ENCODE peak calls at places on chromosome 4, in four cellular contexts. L is stomach, E is upper lobe of left lung, W is HCT116. R is an unnamed sample.

GRCh38 chr4:53576676-53577372 is 14.5 kb downstream of the LNX1 start:
- DNase-seq in E (no peak), W (no peak), L (no peak), R (no peak)

GRCh38 chr4:20254517-20255250 is 3.0 kb downstream of the SLIT2 start:
- DNase-seq in E (no peak), W (no peak), L (no peak), R (peak; percentile 2)

GRCh38 chr4:107619065-107619464 is 101.0 kb downstream of the PAPSS1 start:
- DNase-seq in L (no peak), W (no peak), E (no peak), R (no peak)

GRCh38 chr4:8323947-8324555 is 54.5 kb downstream of the HTRA3 start:
- DNase-seq in W (no peak), E (no peak), L (peak; percentile 1), R (no peak)

GRCh38 chr4:165982934-165983333 is 109.9 kb downstream of the TLL1 start:
- DNase-seq in W (no peak), E (no peak), L (no peak), R (no peak)

GRCh38 chr4:7198440-7199128 is 6.2 kb downstream of the SORCS2 start:
- DNase-seq in L (no peak), E (peak; percentile 63), W (no peak), R (no peak)

GRCh38 chr4:16083217-16084191 is at the start of gene PROM1:
- DNase-seq in E (no peak), W (peak; percentile 37), L (peak; percentile 44), R (peak; percentile 9)

GRCh38 chr4:109067509-109068205 is 234.8 kb downstream of the COL25A1 start:
- DNase-seq in E (no peak), L (no peak), W (no peak), R (no peak)

GRCh38 chr4:153153339-153153851 is 50.8 kb upstream of the TRIM2 start:
- DNase-seq in E (peak; percentile 41), W (no peak), L (peak; percentile 50), R (peak; percentile 36)

GRCh38 chr4:170581322-170581721 is 491.6 kb upstream of the AADAT start:
- DNase-seq in E (no peak), W (peak; percentile 35), L (no peak), R (no peak)

GRCh38 chr4:10924274-10924673 is 239.7 kb upstream of the CLNK start:
- DNase-seq in L (no peak), W (no peak), E (no peak), R (no peak)

GRCh38 chr4:110196206-110196870 is 2.1 kb downstream of the ELOVL6 start:
- DNase-seq in L (peak; percentile 45), E (peak; percentile 60), W (no peak), R (peak; percentile 22)

GRCh38 chr4:77599378-77599777 is 6.2 kb upstream of the CXCL13 start:
- DNase-seq in W (peak; percentile 53), L (peak; percentile 28), E (no peak), R (no peak)

GRCh38 chr4:121177238-121178137 is 13.4 kb upstream of the TNIP3 start:
- DNase-seq in W (no peak), L (no peak), E (no peak), R (no peak)

GRCh38 chr4:140149851-140150635 is 3.9 kb downstream of the MAML3 start:
- DNase-seq in W (peak; percentile 38), E (peak; percentile 88), L (peak; percentile 80), R (no peak)

GRCh38 chr4:53671757-53672156 is 80.5 kb upstream of the LNX1 start:
- DNase-seq in W (no peak), L (peak; percentile 70), E (no peak), R (no peak)

GRCh38 chr4:156779774-156780173 is 191.8 kb downstream of the PDGFC start:
- DNase-seq in E (no peak), W (peak; percentile 52), L (no peak), R (no peak)

GRCh38 chr4:134727696-134728095 is 526.1 kb upstream of the PABPC4L start:
- DNase-seq in L (no peak), W (no peak), E (no peak), R (no peak)

GRCh38 chr4:120454788-120455187 is 388.1 kb upstream of the MAD2L1 start:
- DNase-seq in L (no peak), E (no peak), W (no peak), R (no peak)

GRCh38 chr4:161629694-161630441 is 533.9 kb downstream of the FSTL5 start:
- DNase-seq in L (no peak), E (no peak), W (no peak), R (no peak)

DNA sequence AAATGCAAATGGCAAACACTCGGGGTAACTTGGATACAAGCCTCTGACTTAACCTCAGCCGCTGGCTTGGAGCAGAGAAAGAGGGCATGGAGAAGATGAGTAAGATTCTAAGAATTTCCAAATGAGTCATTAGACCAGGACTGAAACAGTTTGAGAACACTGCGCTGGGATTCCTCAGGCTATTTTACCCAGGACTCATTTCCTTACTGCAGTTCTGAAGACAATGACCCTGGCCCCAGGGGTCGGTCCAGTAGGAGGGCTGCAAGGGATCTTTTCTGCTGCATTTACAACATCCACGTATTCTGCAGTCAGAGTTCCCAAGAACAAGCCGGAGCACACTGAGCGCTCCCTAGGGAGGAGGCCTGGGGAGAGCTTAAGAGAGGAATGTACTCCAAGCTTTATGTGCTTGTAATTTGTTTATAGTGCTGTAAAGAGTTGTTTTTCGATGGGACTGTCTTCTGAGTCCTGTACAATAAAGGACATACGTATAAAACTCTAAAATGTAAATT is 27.3 kb upstream of the SORBS2 start:
- DNase-seq in W (peak; percentile 54), L (no peak), E (no peak), R (no peak)
- TF ChIP-seq POLR2AphosphoS5 in W (peak; percentile 17), L (peak; percentile 47), E (no peak), R (no peak)

GRCh38 chr4:183204793-183205192 is 105.7 kb downstream of the WWC2 start:
- DNase-seq in E (no peak), L (no peak), W (no peak), R (no peak)
- TF ChIP-seq POLR2A in E (no peak), L (no peak), W (no peak), R (no peak)

GRCh38 chr4:73914071-73914470 is 44.9 kb downstream of the CXCL1 start:
- DNase-seq in L (no peak), E (no peak), W (no peak), R (no peak)

GRCh38 chr4:73916172-73916925 is 47.2 kb downstream of the CXCL1 start:
- DNase-seq in E (no peak), W (no peak), L (no peak), R (no peak)

GRCh38 chr4:73918058-73918457 is 48.9 kb downstream of the CXCL1 start:
- DNase-seq in W (no peak), E (no peak), L (no peak), R (no peak)

GRCh38 chr4:73919691-73920090 is 50.5 kb downstream of the CXCL1 start:
- DNase-seq in L (no peak), E (no peak), W (no peak), R (no peak)

GRCh38 chr4:73917081-73917501 is 47.9 kb downstream of the CXCL1 start:
- DNase-seq in W (no peak), E (no peak), L (no peak), R (no peak)
- TF ChIP-seq POLR2AphosphoS5 in W (no peak), E (no peak), L (peak; percentile 25), R (no peak)

GRCh38 chr4:2468464-2469191 is at the start of gene RNF4:
- DNase-seq in L (peak; percentile 97), E (peak; percentile 95), W (peak; percentile 91), R (peak; percentile 98)
- TF ChIP-seq POLR2A in L (no peak), E (no peak), W (peak; percentile 59), R (no peak)

GRCh38 chr4:101103381-101104142 is 243.8 kb downstream of the PPP3CA start:
- DNase-seq in E (no peak), L (no peak), W (no peak), R (no peak)
- TF ChIP-seq POLR2AphosphoS5 in E (no peak), L (no peak), W (no peak), R (no peak)

GRCh38 chr4:56462157-56462556 is 5.3 kb upstream of the SRP72 start:
- DNase-seq in L (no peak), W (no peak), E (no peak), R (no peak)

GRCh38 chr4:56465599-56466295 is 1.7 kb upstream of the SRP72 start:
- DNase-seq in W (no peak), E (no peak), L (no peak), R (no peak)

GRCh38 chr4:56464581-56464980 is 2.8 kb upstream of the SRP72 start:
- DNase-seq in W (no peak), L (no peak), E (no peak), R (no peak)

GRCh38 chr4:56466910-56467283 is 520 bp upstream of the SRP72 start:
- DNase-seq in W (no peak), E (no peak), L (no peak), R (no peak)

GRCh38 chr4:56463711-56464110 is 3.7 kb upstream of the SRP72 start:
- DNase-seq in L (no peak), W (no peak), E (no peak), R (no peak)
- TF ChIP-seq POLR2A in L (no peak), W (no peak), E (no peak), R (no peak)

DNA sequence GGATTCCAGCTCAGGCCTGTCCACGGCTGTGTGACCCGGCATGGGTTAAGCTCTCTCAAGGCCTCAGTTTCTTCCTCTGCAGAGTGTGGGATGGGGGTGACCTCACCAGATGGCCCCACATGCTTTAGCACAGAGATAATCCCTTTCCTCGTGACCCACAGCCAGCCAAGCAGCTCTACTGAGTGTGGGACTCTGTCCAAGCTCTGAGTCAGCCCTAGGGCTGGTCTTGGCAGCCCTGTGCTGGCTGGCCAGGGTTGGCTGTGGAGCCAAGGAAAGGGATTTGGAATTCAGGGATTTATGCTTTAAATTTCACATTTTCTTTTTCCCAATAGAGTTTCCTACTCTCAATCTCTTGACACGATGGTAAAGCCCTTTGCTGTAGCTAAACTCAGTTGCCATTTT is 19.7 kb upstream of the SPON2 start:
- DNase-seq in L (peak; percentile 91), W (peak; percentile 29), E (peak; percentile 77), R (no peak)
- TF ChIP-seq POLR2AphosphoS5 in L (peak; percentile 86), W (peak; percentile 18), E (peak; percentile 59), R (no peak)

DNA sequence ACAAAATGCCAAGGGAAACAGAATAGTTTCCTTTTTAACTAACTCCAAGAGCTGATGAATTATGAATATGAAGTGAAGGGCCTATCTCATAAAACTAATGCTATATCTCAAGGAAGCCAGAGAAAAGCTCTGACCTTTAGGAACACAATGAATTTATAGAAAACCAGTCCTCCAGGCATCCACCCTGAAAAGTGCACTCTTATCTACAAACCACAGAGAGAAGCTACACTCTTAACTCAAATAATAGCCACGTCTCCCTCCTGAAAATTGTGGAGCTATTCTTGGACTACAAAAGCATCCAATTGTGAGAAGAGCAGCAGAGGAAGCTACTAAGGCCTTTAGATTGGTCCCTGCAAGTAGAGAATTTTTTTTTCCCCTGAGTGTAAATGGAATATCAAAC is 253.9 kb downstream of the IL15 start:
- DNase-seq in E (no peak), L (no peak), W (no peak), R (no peak)
- TF ChIP-seq POLR2A in E (no peak), L (no peak), W (no peak), R (no peak)